ENCODE peak calls at places on chromosomes 2 and 18, in four cellular contexts. D is K562, R is HepG2, N is SK-N-SH. L is an unnamed sample.

GRCh38 chr2:219692521-219692920 is 65.1 kb downstream of the SLC4A3 start:
- DNase-seq in R (no peak), D (no peak), N (no peak), L (no peak)

GRCh38 chr18:23231340-23232021 is 96.2 kb downstream of the CABLES1 start:
- DNase-seq in N (peak), D (no peak), R (no peak), L (peak)

GRCh38 chr2:224242543-224242942 is 159.4 kb downstream of the FAM124B start:
- DNase-seq in N (no peak), D (no peak), R (no peak), L (no peak)

GRCh38 chr2:133787651-133788050 is 219.4 kb upstream of the NCKAP5 start:
- DNase-seq in D (no peak), R (no peak), N (no peak), L (no peak)

GRCh38 chr2:205889073-205889472 is 196.9 kb downstream of the INO80D start:
- DNase-seq in N (no peak), R (no peak), D (no peak), L (no peak)

GRCh38 chr18:55406374-55407045 is 181.5 kb downstream of the TCF4 start:
- DNase-seq in D (no peak), R (no peak), N (no peak), L (no peak)

GRCh38 chr2:18435425-18436037 is 124.9 kb downstream of the RDH14 start:
- DNase-seq in R (peak), D (no peak), N (peak), L (no peak)

GRCh38 chr18:26227051-26227672 is 917 bp downstream of the TAF4B start:
- DNase-seq in D (no peak), R (no peak), N (no peak), L (no peak)

GRCh38 chr2:237515621-237516275 is 28.7 kb downstream of the MLPH start:
- DNase-seq in N (no peak), D (no peak), R (no peak), L (no peak)

GRCh38 chr2:84643991-84644390 is 127.7 kb downstream of the DNAH6 start:
- DNase-seq in N (no peak), D (no peak), R (no peak), L (no peak)

GRCh38 chr2:37287966-37288365 is 36.7 kb downstream of the PRKD3 start:
- DNase-seq in D (no peak), N (peak), R (peak), L (no peak)

GRCh38 chr2:200483729-200484198 is 26.1 kb downstream of the KCTD18 start:
- DNase-seq in R (peak), D (peak), N (peak), L (peak)

GRCh38 chr2:68853915-68854314 is 17.3 kb downstream of the BMP10 start:
- DNase-seq in R (no peak), N (no peak), D (peak), L (no peak)

GRCh38 chr2:128642316-128642715 is 323.6 kb upstream of the HS6ST1 start:
- DNase-seq in N (no peak), R (no peak), D (no peak), L (no peak)

GRCh38 chr2:227147023-227147422 is 17.0 kb downstream of the COL4A4 start:
- DNase-seq in R (no peak), N (no peak), D (no peak), L (no peak)

GRCh38 chr2:61135510-61135909 is 26.5 kb upstream of the C2orf74 start:
- DNase-seq in R (peak), D (no peak), N (peak), L (no peak)

GRCh38 chr2:44997948-44998347 is 11.3 kb downstream of the SIX2 start:
- DNase-seq in D (no peak), N (no peak), R (no peak), L (no peak)

GRCh38 chr2:207227749-207228145 is 62.0 kb upstream of the KLF7 start:
- DNase-seq in N (no peak), D (no peak), R (no peak), L (no peak)

GRCh38 chr18:59898093-59898492 is 1.7 kb upstream of the PMAIP1 start:
- DNase-seq in D (no peak), N (no peak), R (no peak), L (no peak)

GRCh38 chr2:119198267-119198840 is 25.3 kb upstream of the STEAP3 start:
- DNase-seq in N (no peak), R (peak), D (no peak), L (no peak)

GRCh38 chr2:203532957-203533695 is 2.0 kb downstream of the RAPH1 start:
- DNase-seq in D (no peak), R (peak), N (peak), L (no peak)

GRCh38 chr2:113851640-113852039 is 38.2 kb upstream of the ACTR3 start:
- DNase-seq in R (no peak), N (no peak), D (no peak), L (no peak)

GRCh38 chr2:216057688-216058193 is 23.9 kb downstream of the PECR start:
- DNase-seq in N (no peak), R (no peak), D (no peak), L (peak)

GRCh38 chr2:216059233-216059834 is 22.3 kb downstream of the PECR start:
- DNase-seq in D (peak), R (no peak), N (no peak), L (no peak)

GRCh38 chr2:216056739-216057138 is 24.9 kb downstream of the PECR start:
- DNase-seq in N (no peak), D (no peak), R (no peak), L (no peak)

GRCh38 chr2:216052420-216052819 is 29.2 kb downstream of the PECR start:
- DNase-seq in R (no peak), D (no peak), N (no peak), L (no peak)

GRCh38 chr2:216055661-216056060 is 25.9 kb downstream of the PECR start:
- DNase-seq in R (no peak), D (no peak), N (no peak), L (no peak)
- TF ChIP-seq TAF1 in R (no peak), D (no peak), N (no peak), L (no peak)

GRCh38 chr18:25076980-25077780 is 274.8 kb downstream of the ZNF521 start:
- DNase-seq in R (peak), N (no peak), D (no peak), L (no peak)

GRCh38 chr18:25074925-25075693 is 276.9 kb downstream of the ZNF521 start:
- DNase-seq in N (no peak), D (no peak), R (no peak), L (no peak)

GRCh38 chr18:25077933-25078707 is 273.8 kb downstream of the ZNF521 start:
- DNase-seq in R (no peak), N (no peak), D (no peak), L (no peak)

GRCh38 chr18:25072205-25072604 is 279.8 kb downstream of the ZNF521 start:
- DNase-seq in D (no peak), N (no peak), R (no peak), L (no peak)

DNA sequence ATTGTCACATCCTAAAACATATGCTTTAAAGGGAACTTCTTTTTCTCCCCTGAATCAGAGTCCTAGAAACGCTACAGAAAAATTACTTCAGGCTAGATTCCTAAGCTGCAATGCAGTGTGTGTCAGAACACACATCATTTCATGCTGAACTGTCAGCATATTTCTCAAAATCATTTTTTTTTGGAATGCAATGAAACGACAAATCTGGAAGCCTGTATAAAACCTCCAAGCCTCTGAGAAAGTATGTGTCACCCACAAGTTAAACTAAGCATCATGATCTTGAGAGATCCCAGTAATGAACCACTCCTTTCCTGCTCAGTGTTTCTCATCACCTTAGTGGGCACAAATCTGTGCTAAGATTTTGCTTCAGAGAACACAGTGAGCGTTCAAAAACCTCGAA is 276.2 kb downstream of the ZNF521 start:
- DNase-seq in R (no peak), D (no peak), N (no peak), L (no peak)
- TF ChIP-seq POLR2AphosphoS5 in R (no peak), D (no peak), N (no peak), L (no peak)

GRCh38 chr2:111250448-111251030 is 129.8 kb downstream of the BCL2L11 start:
- DNase-seq in N (no peak), D (no peak), R (peak), L (no peak)

GRCh38 chr2:111244864-111245263 is 124.2 kb downstream of the BCL2L11 start:
- DNase-seq in R (no peak), N (no peak), D (no peak), L (no peak)

GRCh38 chr2:111243295-111243694 is 122.6 kb downstream of the BCL2L11 start:
- DNase-seq in N (no peak), D (no peak), R (no peak), L (no peak)

GRCh38 chr2:111247491-111247890 is 126.8 kb downstream of the BCL2L11 start:
- DNase-seq in R (no peak), D (no peak), N (no peak), L (no peak)

GRCh38 chr2:111246620-111247061 is 125.9 kb downstream of the BCL2L11 start:
- DNase-seq in N (no peak), R (peak), D (no peak), L (no peak)
- TF ChIP-seq TAF1 in N (no peak), R (no peak), D (no peak), L (no peak)

DNA sequence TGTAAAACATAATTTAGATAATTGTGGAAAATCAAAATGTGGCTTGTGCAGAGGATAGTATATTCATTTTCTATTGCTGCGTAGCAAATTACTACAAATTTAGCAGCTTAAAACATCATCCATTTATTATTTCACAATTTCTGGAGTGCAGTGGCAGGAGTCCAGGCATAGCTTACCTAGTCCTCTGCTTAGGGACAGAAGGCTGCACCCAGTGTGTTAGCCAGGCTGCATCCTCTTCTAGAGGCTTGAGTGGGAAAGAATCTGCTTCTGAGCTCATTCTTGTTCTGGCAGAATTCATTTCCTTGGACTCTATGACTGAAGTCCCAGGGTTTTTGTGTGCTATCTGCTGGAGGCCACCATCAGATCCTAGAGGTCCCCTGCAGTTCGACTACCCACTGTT is 39.7 kb downstream of the MRO start:
- DNase-seq in R (no peak), N (no peak), D (no peak), L (no peak)
- TF ChIP-seq POLR2AphosphoS5 in R (no peak), N (no peak), D (no peak), L (no peak)

DNA sequence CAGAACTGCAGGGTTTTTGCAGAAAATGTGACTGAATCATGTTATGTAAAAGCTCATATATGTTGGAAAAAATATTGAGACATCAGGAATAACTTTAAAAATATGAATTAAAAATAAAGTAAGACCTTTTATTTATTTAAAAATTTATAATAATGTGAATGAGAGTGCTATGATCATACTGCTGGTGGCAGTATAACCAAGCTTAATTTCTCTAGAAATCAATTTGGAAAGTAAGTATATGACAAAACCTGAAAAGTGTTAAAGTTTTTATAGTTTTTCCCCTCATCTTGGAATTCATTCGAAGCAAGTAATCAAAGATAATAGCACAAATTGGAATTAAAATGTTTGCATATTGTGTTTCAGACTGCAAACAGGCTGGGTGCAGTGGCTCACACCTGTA is 7.5 kb downstream of the SLC39A10 start:
- DNase-seq in D (no peak), R (no peak), N (no peak), L (no peak)
- TF ChIP-seq TAF1 in D (no peak), R (no peak), N (no peak), L (no peak)

DNA sequence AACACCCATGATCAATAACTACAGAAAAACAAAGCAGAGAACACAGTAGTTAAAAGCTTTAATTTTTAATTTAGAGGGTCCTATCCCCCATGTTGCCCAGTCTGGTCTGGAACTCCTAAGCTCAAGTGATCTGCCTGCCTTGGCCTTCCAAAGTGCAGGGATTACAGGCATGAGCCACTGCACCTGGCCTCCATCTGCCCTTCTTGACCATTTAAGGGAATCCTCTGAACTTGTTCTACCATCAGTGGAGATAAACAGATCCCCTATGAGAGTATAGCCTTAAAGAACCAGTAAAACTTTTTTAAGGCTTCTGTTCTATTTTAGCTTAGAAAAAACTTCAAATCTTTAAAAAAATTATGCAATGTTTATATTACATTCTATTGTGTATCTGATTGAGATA is 13.5 kb upstream of the ATP5MC3 start:
- DNase-seq in D (no peak), N (no peak), R (no peak), L (no peak)
- TF ChIP-seq POLR2AphosphoS5 in D (no peak), N (no peak), R (no peak), L (no peak)

GRCh38 chr18:2970762-2971659 is 41.9 kb downstream of the LPIN2 start:
- DNase-seq in R (no peak), D (no peak), N (no peak), L (no peak)
- TF ChIP-seq TAF1 in R (no peak), D (no peak), N (no peak), L (no peak)

L was measured in GM12892.